ENCODE peak calls at places on chromosomes 6 and 20, in five cellular contexts. One of them, this sample, is unnamed.

GRCh38 chr6:39493174-39493573 is 170.7 kb upstream of the KCNK16 start:
- DNase-seq in cardiac muscle cell: peak; percentile 44
- DNase-seq in choroid plexus epithelial cell: peak; percentile 61
- DNase-seq in Peyer's patch: no peak
- DNase-seq in aorta: no peak
- DNase-seq in this sample: peak; percentile 18

GRCh38 chr20:297925-298754 is 770 bp downstream of the ZCCHC3 start:
- DNase-seq in cardiac muscle cell: peak; percentile 35
- DNase-seq in choroid plexus epithelial cell: peak; percentile 78
- DNase-seq in Peyer's patch: peak; percentile 89
- DNase-seq in aorta: peak; percentile 88
- DNase-seq in this sample: peak; percentile 68

GRCh38 chr6:28587746-28588075 is 62.0 kb downstream of the GPX5 start:
- DNase-seq in cardiac muscle cell: no peak
- DNase-seq in choroid plexus epithelial cell: peak; percentile 30
- DNase-seq in Peyer's patch: no peak
- DNase-seq in aorta: no peak
- DNase-seq in this sample: no peak

GRCh38 chr20:57428611-57429496 is 37.7 kb downstream of the RBM38 start:
- DNase-seq in cardiac muscle cell: no peak
- DNase-seq in choroid plexus epithelial cell: no peak
- DNase-seq in Peyer's patch: no peak
- DNase-seq in aorta: no peak
- DNase-seq in this sample: no peak

GRCh38 chr6:31473244-31473643 is 24.7 kb upstream of the MICB start:
- DNase-seq in cardiac muscle cell: no peak
- DNase-seq in choroid plexus epithelial cell: no peak
- DNase-seq in Peyer's patch: no peak
- DNase-seq in aorta: no peak
- DNase-seq in this sample: no peak

GRCh38 chr6:31070711-31071197 is 41.6 kb downstream of the C6orf15 start:
- DNase-seq in cardiac muscle cell: peak; percentile 85
- DNase-seq in choroid plexus epithelial cell: peak; percentile 94
- DNase-seq in Peyer's patch: no peak
- DNase-seq in aorta: no peak
- DNase-seq in this sample: peak; percentile 79

GRCh38 chr6:141258516-141258915 is 874.2 kb upstream of the GJE1 start:
- DNase-seq in cardiac muscle cell: no peak
- DNase-seq in choroid plexus epithelial cell: no peak
- DNase-seq in Peyer's patch: no peak
- DNase-seq in aorta: no peak
- DNase-seq in this sample: no peak

GRCh38 chr20:51399138-51399890 is 143.2 kb downstream of the NFATC2 start:
- DNase-seq in cardiac muscle cell: no peak
- DNase-seq in choroid plexus epithelial cell: no peak
- DNase-seq in Peyer's patch: no peak
- DNase-seq in aorta: no peak
- DNase-seq in this sample: no peak

GRCh38 chr6:30344191-30344867 is 627 bp upstream of the RPP21 start:
- DNase-seq in cardiac muscle cell: no peak
- DNase-seq in choroid plexus epithelial cell: no peak
- DNase-seq in Peyer's patch: no peak
- DNase-seq in aorta: no peak
- DNase-seq in this sample: no peak

GRCh38 chr6:31900917-31901414 is 920 bp downstream of the ZBTB12 start:
- DNase-seq in cardiac muscle cell: peak; percentile 6
- DNase-seq in choroid plexus epithelial cell: no peak
- DNase-seq in Peyer's patch: peak; percentile 55
- DNase-seq in aorta: no peak
- DNase-seq in this sample: no peak

GRCh38 chr6:19452495-19452894 is 384.7 kb upstream of the ID4 start:
- DNase-seq in cardiac muscle cell: peak; percentile 37
- DNase-seq in choroid plexus epithelial cell: peak; percentile 20
- DNase-seq in Peyer's patch: no peak
- DNase-seq in aorta: no peak
- DNase-seq in this sample: no peak

GRCh38 chr6:105449756-105450390 is 47.0 kb upstream of the PREP start:
- DNase-seq in cardiac muscle cell: no peak
- DNase-seq in choroid plexus epithelial cell: no peak
- DNase-seq in Peyer's patch: no peak
- DNase-seq in aorta: no peak
- DNase-seq in this sample: peak; percentile 15

GRCh38 chr6:108651781-108652227 is 91.1 kb downstream of the FOXO3 start:
- DNase-seq in cardiac muscle cell: no peak
- DNase-seq in choroid plexus epithelial cell: peak; percentile 85
- DNase-seq in Peyer's patch: no peak
- DNase-seq in aorta: peak; percentile 79
- DNase-seq in this sample: peak; percentile 80

GRCh38 chr6:124903797-124904196 is 58.4 kb upstream of the RNF217 start:
- DNase-seq in cardiac muscle cell: no peak
- DNase-seq in choroid plexus epithelial cell: no peak
- DNase-seq in Peyer's patch: no peak
- DNase-seq in aorta: no peak
- DNase-seq in this sample: no peak

GRCh38 chr6:134523903-134524302 is 206.0 kb upstream of the SGK1 start:
- DNase-seq in cardiac muscle cell: no peak
- DNase-seq in choroid plexus epithelial cell: peak; percentile 49
- DNase-seq in Peyer's patch: no peak
- DNase-seq in aorta: no peak
- DNase-seq in this sample: no peak

GRCh38 chr20:396619-397431 is 11.3 kb upstream of the RBCK1 start:
- DNase-seq in cardiac muscle cell: no peak
- DNase-seq in choroid plexus epithelial cell: no peak
- DNase-seq in Peyer's patch: peak; percentile 80
- DNase-seq in aorta: no peak
- DNase-seq in this sample: no peak

GRCh38 chr6:5401845-5402738 is 140.8 kb downstream of the FARS2 start:
- DNase-seq in cardiac muscle cell: peak; percentile 22
- DNase-seq in choroid plexus epithelial cell: peak; percentile 69
- DNase-seq in Peyer's patch: no peak
- DNase-seq in aorta: no peak
- DNase-seq in this sample: peak; percentile 37

GRCh38 chr6:135323202-135323668 is 142.1 kb downstream of the MYB start:
- DNase-seq in cardiac muscle cell: no peak
- DNase-seq in choroid plexus epithelial cell: peak; percentile 85
- DNase-seq in Peyer's patch: no peak
- DNase-seq in aorta: no peak
- DNase-seq in this sample: no peak

GRCh38 chr6:112237644-112238043 is 16.7 kb downstream of the LAMA4 start:
- DNase-seq in cardiac muscle cell: no peak
- DNase-seq in choroid plexus epithelial cell: peak; percentile 95
- DNase-seq in Peyer's patch: no peak
- DNase-seq in aorta: no peak
- DNase-seq in this sample: peak; percentile 83

GRCh38 chr20:64145458-64146300 is 18.6 kb upstream of the MYT1 start:
- DNase-seq in cardiac muscle cell: no peak
- DNase-seq in choroid plexus epithelial cell: no peak
- DNase-seq in Peyer's patch: no peak
- DNase-seq in aorta: peak; percentile 51
- DNase-seq in this sample: no peak

GRCh38 chr20:43689165-43689564 is 22.3 kb downstream of the MYBL2 start:
- DNase-seq in cardiac muscle cell: no peak
- DNase-seq in choroid plexus epithelial cell: no peak
- DNase-seq in Peyer's patch: no peak
- DNase-seq in aorta: no peak
- DNase-seq in this sample: no peak

GRCh38 chr20:62772994-62773858 is 23.0 kb upstream of the MRGBP start:
- DNase-seq in cardiac muscle cell: no peak
- DNase-seq in choroid plexus epithelial cell: no peak
- DNase-seq in Peyer's patch: no peak
- DNase-seq in aorta: no peak
- DNase-seq in this sample: peak; percentile 8

GRCh38 chr6:13053080-13053479 is 275.3 kb downstream of the TBC1D7 start:
- DNase-seq in cardiac muscle cell: no peak
- DNase-seq in choroid plexus epithelial cell: no peak
- DNase-seq in Peyer's patch: no peak
- DNase-seq in aorta: no peak
- DNase-seq in this sample: no peak

GRCh38 chr6:22551280-22551679 is 18.1 kb upstream of the HDGFL1 start:
- DNase-seq in cardiac muscle cell: no peak
- DNase-seq in choroid plexus epithelial cell: peak; percentile 32
- DNase-seq in Peyer's patch: no peak
- DNase-seq in aorta: no peak
- DNase-seq in this sample: peak; percentile 77

GRCh38 chr6:148509789-148510581 is 167.3 kb downstream of the SASH1 start:
- DNase-seq in cardiac muscle cell: no peak
- DNase-seq in choroid plexus epithelial cell: peak; percentile 97
- DNase-seq in Peyer's patch: peak; percentile 74
- DNase-seq in aorta: peak; percentile 85
- DNase-seq in this sample: peak; percentile 98

GRCh38 chr6:136123464-136123863 is 126.6 kb downstream of the MTFR2 start:
- DNase-seq in cardiac muscle cell: no peak
- DNase-seq in choroid plexus epithelial cell: peak; percentile 53
- DNase-seq in Peyer's patch: no peak
- DNase-seq in aorta: no peak
- DNase-seq in this sample: no peak

GRCh38 chr20:57012691-57013090 is 253.8 kb downstream of the BMP7 start:
- DNase-seq in cardiac muscle cell: no peak
- DNase-seq in choroid plexus epithelial cell: no peak
- DNase-seq in Peyer's patch: no peak
- DNase-seq in aorta: no peak
- DNase-seq in this sample: no peak

GRCh38 chr6:21676769-21677168 is 83.2 kb downstream of the SOX4 start:
- DNase-seq in cardiac muscle cell: no peak
- DNase-seq in choroid plexus epithelial cell: no peak
- DNase-seq in Peyer's patch: no peak
- DNase-seq in aorta: no peak
- DNase-seq in this sample: no peak

GRCh38 chr6:4567141-4567540 is 209.1 kb upstream of the CDYL start:
- DNase-seq in cardiac muscle cell: no peak
- DNase-seq in choroid plexus epithelial cell: peak; percentile 59
- DNase-seq in Peyer's patch: no peak
- DNase-seq in aorta: no peak
- DNase-seq in this sample: peak; percentile 46

GRCh38 chr6:20875369-20875963 is 341.2 kb downstream of the CDKAL1 start:
- DNase-seq in cardiac muscle cell: peak; percentile 40
- DNase-seq in choroid plexus epithelial cell: peak; percentile 83
- DNase-seq in Peyer's patch: no peak
- DNase-seq in aorta: no peak
- DNase-seq in this sample: peak; percentile 64

GRCh38 chr6:43276180-43277082 is 21.6 kb upstream of the SLC22A7 start:
- DNase-seq in cardiac muscle cell: no peak
- DNase-seq in choroid plexus epithelial cell: peak; percentile 15
- DNase-seq in Peyer's patch: peak; percentile 77
- DNase-seq in aorta: no peak
- DNase-seq in this sample: no peak

GRCh38 chr6:68326762-68327161 is 308.3 kb upstream of the ADGRB3 start:
- DNase-seq in cardiac muscle cell: no peak
- DNase-seq in choroid plexus epithelial cell: no peak
- DNase-seq in Peyer's patch: no peak
- DNase-seq in aorta: no peak
- DNase-seq in this sample: no peak

GRCh38 chr20:43667341-43668132 is 623 bp downstream of the MYBL2 start:
- DNase-seq in cardiac muscle cell: peak; percentile 9
- DNase-seq in choroid plexus epithelial cell: no peak
- DNase-seq in Peyer's patch: peak; percentile 60
- DNase-seq in aorta: peak; percentile 70
- DNase-seq in this sample: no peak

GRCh38 chr6:41469156-41469950 is 76.8 kb upstream of the FOXP4 start:
- DNase-seq in cardiac muscle cell: no peak
- DNase-seq in choroid plexus epithelial cell: no peak
- DNase-seq in Peyer's patch: no peak
- DNase-seq in aorta: peak; percentile 63
- DNase-seq in this sample: no peak
- H3K4me3 ChIP-seq in cardiac muscle cell: peak overlapping the region; percentile 8
- H3K4me3 ChIP-seq in choroid plexus epithelial cell: peak overlapping the region; percentile 40
- H3K4me3 ChIP-seq in Peyer's patch: peak overlapping the region; percentile 30
- H3K4me3 ChIP-seq in aorta: no peak overlapping the region
- H3K4me3 ChIP-seq in this sample: no peak overlapping the region

GRCh38 chr6:160678744-160679401 is 14.8 kb upstream of the LPA start:
- DNase-seq in cardiac muscle cell: peak; percentile 1
- DNase-seq in choroid plexus epithelial cell: no peak
- DNase-seq in Peyer's patch: no peak
- DNase-seq in aorta: no peak
- DNase-seq in this sample: no peak
- H3K4me3 ChIP-seq in cardiac muscle cell: peak overlapping the region; percentile 19
- H3K4me3 ChIP-seq in choroid plexus epithelial cell: no peak overlapping the region
- H3K4me3 ChIP-seq in Peyer's patch: peak overlapping the region; percentile 12
- H3K4me3 ChIP-seq in aorta: no peak overlapping the region
- H3K4me3 ChIP-seq in this sample: no peak overlapping the region

DNA sequence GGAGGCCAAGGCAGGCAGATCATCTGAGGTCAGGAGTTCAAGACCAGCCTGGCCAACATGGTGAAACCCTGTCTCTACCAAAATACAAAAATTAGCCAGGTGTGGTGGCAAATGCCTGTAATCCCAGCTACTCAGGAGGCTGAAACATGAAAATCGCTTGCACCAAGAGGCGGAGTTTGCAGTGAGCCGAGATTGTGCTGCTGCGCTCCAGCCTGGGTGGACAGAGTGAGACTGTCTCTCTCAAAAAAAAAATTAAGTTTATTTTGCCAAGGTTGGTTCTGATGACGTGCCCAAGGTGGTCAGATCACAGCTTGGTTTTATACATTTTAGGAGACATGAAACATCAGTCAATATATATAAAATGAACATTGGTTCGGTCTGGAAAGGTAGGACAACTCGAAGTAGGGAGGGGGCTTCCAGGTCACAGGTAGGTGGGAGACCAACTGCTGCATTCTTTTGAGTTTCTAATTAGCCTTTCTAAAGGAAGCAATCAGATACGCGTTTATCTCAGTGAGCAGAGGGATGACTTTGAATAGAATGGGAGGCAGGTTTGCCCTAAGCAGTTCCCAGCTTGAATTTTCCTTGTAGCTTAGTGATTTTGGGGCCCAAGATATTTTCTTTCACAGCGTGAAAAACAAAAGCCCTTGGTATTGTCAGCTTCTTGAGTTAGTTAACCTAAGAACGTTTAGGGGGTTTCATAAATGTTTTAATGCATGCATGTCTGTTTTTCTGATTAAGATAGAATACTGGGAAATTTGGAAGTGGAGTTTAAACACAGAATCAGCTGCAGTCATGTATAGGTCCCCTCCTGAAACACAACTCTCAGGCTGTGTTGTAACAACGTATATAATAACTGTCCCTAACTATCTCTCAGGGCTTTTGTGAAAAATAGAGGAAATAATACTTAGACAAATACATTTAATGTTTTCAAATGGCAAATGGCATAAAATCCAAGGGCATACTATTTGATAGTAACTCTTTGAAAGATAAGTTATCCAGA is 16.7 kb downstream of the ACOT13 start:
- DNase-seq in cardiac muscle cell: no peak
- DNase-seq in choroid plexus epithelial cell: no peak
- DNase-seq in Peyer's patch: no peak
- DNase-seq in aorta: no peak
- DNase-seq in this sample: no peak
- H3K4me3 ChIP-seq in cardiac muscle cell: no peak overlapping the region
- H3K4me3 ChIP-seq in choroid plexus epithelial cell: no peak overlapping the region
- H3K4me3 ChIP-seq in Peyer's patch: no peak overlapping the region
- H3K4me3 ChIP-seq in aorta: no peak overlapping the region
- H3K4me3 ChIP-seq in this sample: no peak overlapping the region

DNA sequence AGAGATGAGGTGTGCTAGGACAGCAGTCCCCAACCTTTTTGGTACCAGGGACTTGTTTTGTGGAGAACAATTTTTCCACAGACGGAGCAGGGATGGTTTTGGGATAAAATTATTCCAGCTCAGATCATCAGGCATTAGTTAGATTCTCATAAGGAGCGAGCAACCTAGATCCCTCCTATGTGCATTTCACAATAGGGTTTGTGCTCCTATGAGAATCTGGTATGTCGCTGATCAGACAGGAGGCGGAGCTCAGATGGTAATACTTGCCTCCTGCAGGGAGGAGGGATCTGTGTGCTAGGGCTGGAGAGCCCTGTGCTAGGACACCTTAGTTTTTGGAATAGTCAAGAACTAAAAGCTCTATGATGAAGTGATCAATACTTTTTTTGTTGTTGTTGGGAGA is 2.5 kb downstream of the SMIM13 start:
- DNase-seq in cardiac muscle cell: peak; percentile 18
- DNase-seq in choroid plexus epithelial cell: peak; percentile 93
- DNase-seq in Peyer's patch: peak; percentile 52
- DNase-seq in aorta: no peak
- DNase-seq in this sample: peak; percentile 55
- H3K4me3 ChIP-seq in cardiac muscle cell: no peak overlapping the region
- H3K4me3 ChIP-seq in choroid plexus epithelial cell: peak overlapping the region; percentile 100
- H3K4me3 ChIP-seq in Peyer's patch: no peak overlapping the region
- H3K4me3 ChIP-seq in aorta: no peak overlapping the region
- H3K4me3 ChIP-seq in this sample: no peak overlapping the region